ENCODE peak calls at places on chromosomes 7 and 10, in ten cellular contexts. Q is spleen, F is uterus, C is HCT116, V is esophagus squamous epithelium, O is HepG2, E is K562, D is heart left ventricle, I is body of pancreas, J is adrenal gland. M is an unnamed sample.

GRCh38 chr10:7333995-7334964 is 76.6 kb downstream of the SFMBT2 start:
- DNase-seq in Q (no peak), F (no peak), C (no peak), V (no peak), O (no peak), E (no peak), D (peak; percentile 57), I (no peak), J (peak; percentile 85), M (peak; percentile 20)

GRCh38 chr10:17454181-17454800 is at the start of gene ST8SIA6:
- DNase-seq in Q (peak; percentile 87), F (no peak), C (no peak), V (no peak), O (no peak), E (peak; percentile 69), D (peak; percentile 50), I (peak; percentile 37), J (no peak), M (peak; percentile 28)

GRCh38 chr7:19561121-19561805 is 147.6 kb downstream of the POLR1F start:
- DNase-seq in Q (no peak), F (no peak), C (no peak), V (no peak), O (no peak), E (no peak), D (no peak), I (no peak), J (no peak), M (no peak)

GRCh38 chr7:144011458-144012230 is 11.5 kb downstream of the OR6B1 start:
- DNase-seq in Q (no peak), F (no peak), C (no peak), V (no peak), O (peak; percentile 51), E (no peak), D (no peak), I (no peak), J (no peak), M (no peak)

GRCh38 chr7:73881352-73882059 is 20.5 kb downstream of the TMEM270 start:
- DNase-seq in Q (no peak), F (no peak), C (no peak), V (no peak), O (no peak), E (no peak), D (no peak), I (no peak), J (no peak), M (no peak)

GRCh38 chr10:95604630-95605029 is 43.5 kb upstream of the SORBS1 start:
- DNase-seq in Q (no peak), F (no peak), C (no peak), V (no peak), O (peak; percentile 18), E (no peak), D (no peak), I (no peak), J (no peak), M (no peak)

GRCh38 chr7:68544851-68545250 is 1053.4 kb upstream of the AUTS2 start:
- DNase-seq in Q (no peak), F (no peak), C (no peak), V (no peak), O (no peak), E (no peak), D (no peak), I (no peak), J (no peak), M (no peak)

GRCh38 chr7:141042222-141043193 is 27.8 kb upstream of the MRPS33 start:
- DNase-seq in Q (no peak), F (no peak), C (no peak), V (no peak), O (peak; percentile 85), E (no peak), D (no peak), I (no peak), J (no peak), M (no peak)

GRCh38 chr7:105519353-105519752 is 2.7 kb downstream of the PUS7 start:
- DNase-seq in Q (no peak), F (no peak), C (no peak), V (no peak), O (no peak), E (no peak), D (no peak), I (no peak), J (no peak), M (no peak)

GRCh38 chr7:105524840-105525239 is 2.8 kb upstream of the PUS7 start:
- DNase-seq in Q (no peak), F (no peak), C (no peak), V (no peak), O (no peak), E (no peak), D (no peak), I (no peak), J (no peak), M (no peak)

GRCh38 chr7:105521027-105521730 is 892 bp downstream of the PUS7 start:
- DNase-seq in Q (peak; percentile 87), F (peak; percentile 35), C (no peak), V (no peak), O (peak; percentile 67), E (peak; percentile 76), D (peak; percentile 69), I (peak; percentile 56), J (peak; percentile 83), M (peak; percentile 33)

DNA sequence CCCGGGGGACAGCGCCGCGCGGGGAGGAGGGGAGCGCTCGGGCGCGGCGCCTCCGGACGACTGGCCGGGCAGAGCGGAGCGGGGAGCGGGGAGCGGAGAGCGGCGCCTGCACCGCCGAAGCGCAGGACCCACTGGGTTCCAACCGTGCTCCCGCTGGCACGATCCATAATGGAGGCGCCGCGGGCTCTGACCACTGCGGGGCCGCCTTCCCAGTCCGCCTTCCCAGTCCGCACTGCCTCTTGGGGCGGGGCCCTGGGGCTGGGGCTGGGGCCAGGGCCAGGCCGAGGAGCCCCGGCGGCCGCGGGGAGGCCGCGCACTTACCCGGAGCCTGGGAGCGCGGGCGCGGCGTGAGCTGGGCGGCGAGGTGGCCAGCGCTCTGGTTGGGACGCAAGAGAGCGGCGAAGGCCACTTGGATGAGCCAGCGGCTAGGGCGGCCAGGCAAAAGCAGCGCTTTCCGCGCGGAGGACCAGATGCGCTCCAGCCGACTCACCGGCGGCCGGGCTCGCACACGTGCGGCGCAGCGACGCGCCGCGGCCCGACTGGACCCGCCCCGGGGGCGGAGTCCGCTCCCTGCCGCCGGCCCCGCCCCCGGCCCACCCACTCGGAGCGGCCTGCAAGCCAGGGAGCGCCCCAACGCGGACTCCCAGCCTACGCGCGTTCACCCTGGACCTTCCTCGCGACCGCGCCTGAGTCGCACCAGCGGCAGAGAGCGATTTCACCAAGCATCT is at the start of gene PUS7:
- DNase-seq in Q (peak; percentile 96), F (peak; percentile 89), C (peak; percentile 81), V (peak; percentile 37), O (peak; percentile 76), E (peak; percentile 98), D (peak; percentile 91), I (peak; percentile 90), J (peak; percentile 93), M (peak; percentile 88)
- TF ChIP-seq POLR2A in Q (no peak), F (peak; percentile 83), C (peak; percentile 96), V (no peak), O (peak; percentile 98), E (peak; percentile 94), D (no peak), I (peak; percentile 74), J (peak; percentile 47), M (peak; percentile 46)

GRCh38 chr10:73818402-73818801 is 7.0 kb upstream of the NDST2 start:
- DNase-seq in Q (peak; percentile 81), F (no peak), C (no peak), V (no peak), O (no peak), E (peak; percentile 41), D (no peak), I (no peak), J (no peak), M (no peak)

GRCh38 chr10:73819025-73819424 is 7.6 kb upstream of the NDST2 start:
- DNase-seq in Q (peak; percentile 75), F (no peak), C (no peak), V (no peak), O (no peak), E (no peak), D (no peak), I (no peak), J (no peak), M (no peak)

GRCh38 chr10:73816917-73817729 is 5.7 kb upstream of the NDST2 start:
- DNase-seq in Q (no peak), F (no peak), C (no peak), V (no peak), O (no peak), E (peak; percentile 72), D (no peak), I (no peak), J (no peak), M (no peak)

GRCh38 chr10:73819513-73820093 is 8.2 kb upstream of the NDST2 start:
- DNase-seq in Q (peak; percentile 78), F (no peak), C (no peak), V (no peak), O (no peak), E (peak; percentile 30), D (peak; percentile 49), I (peak; percentile 93), J (no peak), M (no peak)

DNA sequence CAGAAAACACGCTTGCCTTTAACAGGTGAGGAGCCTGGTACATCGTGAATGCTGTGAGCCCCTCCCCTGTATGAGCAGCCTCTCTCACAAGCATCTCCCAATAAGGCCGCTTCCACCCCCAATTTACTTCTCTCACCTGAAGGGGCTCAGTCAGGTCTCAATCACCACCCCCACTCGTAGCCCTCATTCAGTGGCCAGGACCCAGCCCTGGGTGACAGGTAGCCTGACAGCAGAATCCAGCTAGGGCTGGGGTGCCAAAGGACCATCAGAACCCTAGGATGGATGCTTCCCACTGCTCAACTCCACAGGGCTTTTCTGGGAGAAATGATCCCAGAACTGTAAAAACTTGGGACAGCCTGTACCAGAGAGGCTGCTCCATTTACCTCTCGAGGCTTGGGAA is 6.4 kb upstream of the NDST2 start:
- DNase-seq in Q (no peak), F (no peak), C (no peak), V (no peak), O (no peak), E (no peak), D (no peak), I (no peak), J (no peak), M (no peak)
- H3K27ac ChIP-seq in Q (peak overlapping the region; percentile 76), F (no peak overlapping the region), C (no peak overlapping the region), V (no peak overlapping the region), O (no peak overlapping the region), E (no peak overlapping the region), D (no peak overlapping the region), I (no peak overlapping the region), J (no peak overlapping the region), M (no peak overlapping the region)

GRCh38 chr10:125122566-125122965 is 37.8 kb downstream of the CTBP2 start:
- DNase-seq in Q (no peak), F (no peak), C (no peak), V (no peak), O (no peak), E (no peak), D (no peak), I (no peak), J (no peak), M (no peak)
- H3K4me1 ChIP-seq in Q (peaks cover 15% of the 10 kb centered on the region), F (peaks cover 24% of the 10 kb centered on the region), C (peaks cover 82% of the 10 kb centered on the region), V (peaks cover 51% of the 10 kb centered on the region), O (peaks cover 10% of the 10 kb centered on the region), E (peaks cover 5% of the 10 kb centered on the region), D (peaks cover 83% of the 10 kb centered on the region), I (peaks cover 68% of the 10 kb centered on the region), J (peaks cover 73% of the 10 kb centered on the region), M (peaks cover 51% of the 10 kb centered on the region)

GRCh38 chr7:36158321-36158605 is 5.2 kb downstream of the EEPD1 start:
- DNase-seq in Q (no peak), F (no peak), C (no peak), V (no peak), O (no peak), E (no peak), D (no peak), I (no peak), J (no peak), M (no peak)

GRCh38 chr7:36157506-36158320 is 4.7 kb downstream of the EEPD1 start:
- DNase-seq in Q (no peak), F (no peak), C (no peak), V (no peak), O (peak; percentile 74), E (no peak), D (no peak), I (no peak), J (no peak), M (no peak)

GRCh38 chr7:36153571-36154097 is 580 bp downstream of the EEPD1 start:
- DNase-seq in Q (peak; percentile 95), F (no peak), C (no peak), V (no peak), O (no peak), E (no peak), D (peak; percentile 40), I (peak; percentile 53), J (peak; percentile 65), M (peak; percentile 46)

GRCh38 chr7:36154255-36155212 is 1.5 kb downstream of the EEPD1 start:
- DNase-seq in Q (peak; percentile 86), F (no peak), C (no peak), V (no peak), O (no peak), E (no peak), D (peak; percentile 23), I (peak; percentile 26), J (no peak), M (peak; percentile 47)

DNA sequence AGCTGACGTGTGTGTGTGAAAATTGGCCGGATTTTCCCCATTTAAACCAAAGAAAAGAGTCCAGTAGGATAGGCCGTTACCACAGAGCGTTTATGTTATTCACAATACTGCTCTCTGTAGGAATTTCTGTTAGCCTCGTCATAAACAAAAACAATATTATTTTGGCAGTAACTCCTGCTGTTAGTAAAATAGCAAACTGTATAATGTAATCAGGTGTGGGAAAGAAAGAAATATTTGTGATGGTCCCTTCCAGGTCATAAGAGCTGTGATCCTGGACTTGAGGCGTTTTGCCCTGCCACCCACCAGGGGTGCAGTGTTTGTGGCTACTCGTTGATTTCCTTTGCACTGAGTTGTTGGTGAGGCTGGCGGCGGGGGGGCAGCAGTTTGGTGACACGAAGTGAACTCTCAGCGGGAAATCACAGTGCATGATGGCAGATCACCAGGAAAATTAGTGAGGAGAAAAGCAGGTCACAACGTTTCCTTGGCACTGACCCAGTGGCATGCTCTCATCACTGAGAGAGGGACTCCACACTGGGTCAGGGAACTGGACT is 2.8 kb downstream of the EEPD1 start:
- DNase-seq in Q (no peak), F (no peak), C (no peak), V (no peak), O (no peak), E (no peak), D (peak; percentile 63), I (peak; percentile 80), J (peak; percentile 93), M (peak; percentile 56)
- TF ChIP-seq POLR2A in Q (no peak), F (no peak), C (no peak), V (no peak), O (no peak), E (no peak), D (no peak), I (no peak), J (no peak), M (no peak)

M was measured in ovary.